ENCODE peak calls at places on chromosomes 13 and 19, in five cellular contexts. One of them, this sample, is unnamed.

GRCh38 chr13:78875792-78876580 is 217.0 kb upstream of the OBI1 start:
- DNase-seq in naive thymus-derived CD4-positive, alpha-beta T cell: no peak
- DNase-seq in tibial artery: no peak
- DNase-seq in heart right ventricle: no peak
- DNase-seq in AG04450: no peak
- DNase-seq in this sample: no peak

GRCh38 chr19:55348317-55349034 is 6.0 kb downstream of the COX6B2 start:
- DNase-seq in heart right ventricle: no peak
- DNase-seq in naive thymus-derived CD4-positive, alpha-beta T cell: no peak
- DNase-seq in AG04450: no peak
- DNase-seq in tibial artery: no peak
- DNase-seq in this sample: no peak

GRCh38 chr13:46992383-46992952 is 95.6 kb upstream of the HTR2A start:
- DNase-seq in AG04450: no peak
- DNase-seq in tibial artery: no peak
- DNase-seq in naive thymus-derived CD4-positive, alpha-beta T cell: no peak
- DNase-seq in heart right ventricle: no peak
- DNase-seq in this sample: no peak

GRCh38 chr19:55258476-55258827 is 365 bp downstream of the PPP6R1 start:
- DNase-seq in heart right ventricle: no peak
- DNase-seq in tibial artery: no peak
- DNase-seq in AG04450: no peak
- DNase-seq in naive thymus-derived CD4-positive, alpha-beta T cell: no peak
- DNase-seq in this sample: no peak

GRCh38 chr19:7460562-7460966 is 28.3 kb downstream of the PEX11G start:
- DNase-seq in naive thymus-derived CD4-positive, alpha-beta T cell: no peak
- DNase-seq in heart right ventricle: no peak
- DNase-seq in tibial artery: no peak
- DNase-seq in AG04450: no peak
- DNase-seq in this sample: no peak

GRCh38 chr13:110758195-110758594 is 44.7 kb downstream of the ING1 start:
- DNase-seq in AG04450: no peak
- DNase-seq in naive thymus-derived CD4-positive, alpha-beta T cell: no peak
- DNase-seq in tibial artery: no peak
- DNase-seq in heart right ventricle: no peak
- DNase-seq in this sample: no peak

GRCh38 chr13:42615691-42616090 is 41.7 kb downstream of the TNFSF11 start:
- DNase-seq in tibial artery: no peak
- DNase-seq in heart right ventricle: no peak
- DNase-seq in naive thymus-derived CD4-positive, alpha-beta T cell: no peak
- DNase-seq in AG04450: no peak
- DNase-seq in this sample: no peak

GRCh38 chr13:76647550-76647949 is 238.7 kb downstream of the KCTD12 start:
- DNase-seq in AG04450: no peak
- DNase-seq in heart right ventricle: no peak
- DNase-seq in naive thymus-derived CD4-positive, alpha-beta T cell: no peak
- DNase-seq in tibial artery: no peak
- DNase-seq in this sample: no peak

GRCh38 chr13:23609414-23610186 is 39.4 kb downstream of the TNFRSF19 start:
- DNase-seq in heart right ventricle: no peak
- DNase-seq in naive thymus-derived CD4-positive, alpha-beta T cell: no peak
- DNase-seq in tibial artery: peak
- DNase-seq in AG04450: peak
- DNase-seq in this sample: no peak

GRCh38 chr13:112680741-112681360 is 9.0 kb upstream of the ATP11A start:
- DNase-seq in tibial artery: no peak
- DNase-seq in naive thymus-derived CD4-positive, alpha-beta T cell: no peak
- DNase-seq in AG04450: no peak
- DNase-seq in heart right ventricle: no peak
- DNase-seq in this sample: no peak

GRCh38 chr13:85582890-85583289 is 216.3 kb downstream of the SLITRK6 start:
- DNase-seq in naive thymus-derived CD4-positive, alpha-beta T cell: no peak
- DNase-seq in heart right ventricle: no peak
- DNase-seq in AG04450: no peak
- DNase-seq in tibial artery: no peak
- DNase-seq in this sample: no peak

GRCh38 chr13:65971541-65971940 is 1258.6 kb downstream of the PCDH9 start:
- DNase-seq in AG04450: no peak
- DNase-seq in tibial artery: no peak
- DNase-seq in heart right ventricle: no peak
- DNase-seq in naive thymus-derived CD4-positive, alpha-beta T cell: no peak
- DNase-seq in this sample: peak

GRCh38 chr19:47274891-47275865 is 493 bp downstream of the INAFM1 start:
- DNase-seq in AG04450: no peak
- DNase-seq in naive thymus-derived CD4-positive, alpha-beta T cell: no peak
- DNase-seq in tibial artery: peak
- DNase-seq in heart right ventricle: peak
- DNase-seq in this sample: no peak

GRCh38 chr13:41931337-41931736 is 29.6 kb downstream of the VWA8 start:
- DNase-seq in tibial artery: no peak
- DNase-seq in naive thymus-derived CD4-positive, alpha-beta T cell: no peak
- DNase-seq in heart right ventricle: no peak
- DNase-seq in AG04450: no peak
- DNase-seq in this sample: no peak

GRCh38 chr19:49445997-49446396 is 4.7 kb upstream of the SLC17A7 start:
- DNase-seq in tibial artery: no peak
- DNase-seq in AG04450: no peak
- DNase-seq in heart right ventricle: no peak
- DNase-seq in naive thymus-derived CD4-positive, alpha-beta T cell: no peak
- DNase-seq in this sample: no peak

GRCh38 chr19:44857837-44858236 is 11.7 kb downstream of the NECTIN2 start:
- DNase-seq in heart right ventricle: no peak
- DNase-seq in tibial artery: no peak
- DNase-seq in naive thymus-derived CD4-positive, alpha-beta T cell: no peak
- DNase-seq in AG04450: no peak
- DNase-seq in this sample: no peak

GRCh38 chr13:45807520-45808099 is 43.9 kb downstream of the SIAH3 start:
- DNase-seq in naive thymus-derived CD4-positive, alpha-beta T cell: no peak
- DNase-seq in tibial artery: no peak
- DNase-seq in AG04450: no peak
- DNase-seq in heart right ventricle: no peak
- DNase-seq in this sample: peak

GRCh38 chr19:37953576-37954303 is 46.7 kb downstream of the SIPA1L3 start:
- DNase-seq in naive thymus-derived CD4-positive, alpha-beta T cell: no peak
- DNase-seq in tibial artery: no peak
- DNase-seq in heart right ventricle: no peak
- DNase-seq in AG04450: no peak
- DNase-seq in this sample: no peak

GRCh38 chr13:50699874-50700663 is 143.4 kb downstream of the DLEU7 start:
- DNase-seq in heart right ventricle: no peak
- DNase-seq in tibial artery: no peak
- DNase-seq in AG04450: no peak
- DNase-seq in naive thymus-derived CD4-positive, alpha-beta T cell: no peak
- DNase-seq in this sample: no peak

GRCh38 chr13:24709186-24709913 is 29.1 kb downstream of the ATP12A start:
- DNase-seq in naive thymus-derived CD4-positive, alpha-beta T cell: peak
- DNase-seq in AG04450: no peak
- DNase-seq in tibial artery: no peak
- DNase-seq in heart right ventricle: no peak
- DNase-seq in this sample: no peak

GRCh38 chr13:28268800-28269223 is 130.5 kb downstream of the PAN3 start:
- DNase-seq in heart right ventricle: no peak
- DNase-seq in naive thymus-derived CD4-positive, alpha-beta T cell: no peak
- DNase-seq in AG04450: no peak
- DNase-seq in tibial artery: no peak
- DNase-seq in this sample: no peak

DNA sequence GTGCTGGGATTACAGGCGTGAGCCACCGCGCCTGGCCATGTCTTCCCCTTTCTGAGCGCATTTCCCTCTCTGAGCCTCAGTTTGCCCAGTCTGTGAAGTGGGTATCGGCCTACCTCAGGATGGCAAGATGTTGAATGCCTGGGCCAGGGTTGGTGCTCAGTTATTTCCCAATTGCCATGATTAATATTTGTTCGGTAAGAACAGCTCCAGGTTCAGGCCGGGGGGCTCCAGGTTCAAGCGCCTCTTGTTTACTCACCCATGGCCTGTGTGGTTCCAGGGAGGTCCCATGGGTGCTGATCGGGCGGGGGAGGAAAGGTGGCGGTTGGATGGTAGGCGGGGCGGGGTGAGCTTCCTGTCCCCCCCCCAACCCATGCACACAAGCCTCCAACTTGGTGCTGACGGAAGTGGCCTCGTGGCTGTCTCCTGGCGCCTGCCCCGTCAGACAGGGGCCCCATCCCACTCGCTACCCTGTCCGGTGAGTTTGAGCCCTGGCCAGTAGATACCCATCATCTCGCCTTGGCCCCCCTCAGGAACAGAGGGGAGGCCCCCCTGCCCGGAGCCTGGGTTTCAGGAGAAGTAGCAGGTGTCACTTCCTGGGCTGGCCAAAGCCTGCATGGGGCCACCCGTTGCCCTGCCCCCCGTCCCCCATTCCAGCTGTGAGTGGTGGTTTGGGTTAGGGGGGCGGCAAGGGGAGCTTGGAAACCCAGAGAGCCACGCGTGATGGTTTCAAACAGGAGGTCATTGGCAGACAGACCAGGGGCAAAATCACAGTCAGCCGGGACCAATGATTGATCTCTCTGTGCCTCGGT is at the start of gene FCHO1:
- DNase-seq in tibial artery: peak
- DNase-seq in naive thymus-derived CD4-positive, alpha-beta T cell: peak
- DNase-seq in AG04450: no peak
- DNase-seq in heart right ventricle: peak
- DNase-seq in this sample: no peak
- H3K27ac ChIP-seq in tibial artery: no peak
- H3K27ac ChIP-seq in naive thymus-derived CD4-positive, alpha-beta T cell: peak
- H3K27ac ChIP-seq in AG04450: no peak
- H3K27ac ChIP-seq in heart right ventricle: no peak
- H3K27ac ChIP-seq in this sample: peak

GRCh38 chr19:36061367-36061766 is 6.7 kb downstream of the WDR62 start:
- DNase-seq in naive thymus-derived CD4-positive, alpha-beta T cell: no peak
- DNase-seq in heart right ventricle: no peak
- DNase-seq in AG04450: no peak
- DNase-seq in tibial artery: no peak
- DNase-seq in this sample: no peak
- H3K27ac ChIP-seq in naive thymus-derived CD4-positive, alpha-beta T cell: no peak
- H3K27ac ChIP-seq in heart right ventricle: no peak
- H3K27ac ChIP-seq in AG04450: no peak
- H3K27ac ChIP-seq in tibial artery: no peak
- H3K27ac ChIP-seq in this sample: no peak

GRCh38 chr13:21232599-21232998 is 56.1 kb downstream of the MRPL57 start:
- DNase-seq in heart right ventricle: no peak
- DNase-seq in AG04450: no peak
- DNase-seq in tibial artery: no peak
- DNase-seq in naive thymus-derived CD4-positive, alpha-beta T cell: no peak
- DNase-seq in this sample: no peak

GRCh38 chr13:21233086-21233485 is 56.6 kb downstream of the MRPL57 start:
- DNase-seq in tibial artery: no peak
- DNase-seq in naive thymus-derived CD4-positive, alpha-beta T cell: no peak
- DNase-seq in AG04450: no peak
- DNase-seq in heart right ventricle: no peak
- DNase-seq in this sample: no peak

GRCh38 chr13:21232196-21232595 is 55.7 kb downstream of the MRPL57 start:
- DNase-seq in heart right ventricle: no peak
- DNase-seq in AG04450: peak
- DNase-seq in naive thymus-derived CD4-positive, alpha-beta T cell: no peak
- DNase-seq in tibial artery: peak
- DNase-seq in this sample: no peak

GRCh38 chr13:21230516-21230915 is 54.1 kb downstream of the MRPL57 start:
- DNase-seq in heart right ventricle: no peak
- DNase-seq in AG04450: no peak
- DNase-seq in tibial artery: no peak
- DNase-seq in naive thymus-derived CD4-positive, alpha-beta T cell: no peak
- DNase-seq in this sample: no peak

GRCh38 chr13:21231426-21231945 is 55.0 kb downstream of the MRPL57 start:
- DNase-seq in AG04450: no peak
- DNase-seq in tibial artery: no peak
- DNase-seq in heart right ventricle: no peak
- DNase-seq in naive thymus-derived CD4-positive, alpha-beta T cell: no peak
- DNase-seq in this sample: no peak
- H3K27ac ChIP-seq in AG04450: no peak
- H3K27ac ChIP-seq in tibial artery: no peak
- H3K27ac ChIP-seq in heart right ventricle: no peak
- H3K27ac ChIP-seq in naive thymus-derived CD4-positive, alpha-beta T cell: no peak
- H3K27ac ChIP-seq in this sample: no peak

GRCh38 chr13:96052655-96053002 is 572 bp downstream of the UGGT2 start:
- DNase-seq in naive thymus-derived CD4-positive, alpha-beta T cell: no peak
- DNase-seq in AG04450: peak
- DNase-seq in tibial artery: no peak
- DNase-seq in heart right ventricle: no peak
- DNase-seq in this sample: no peak
- H3K27ac ChIP-seq in naive thymus-derived CD4-positive, alpha-beta T cell: no peak
- H3K27ac ChIP-seq in AG04450: peak
- H3K27ac ChIP-seq in tibial artery: peak
- H3K27ac ChIP-seq in heart right ventricle: peak
- H3K27ac ChIP-seq in this sample: peak

GRCh38 chr19:58513694-58514563 is 2.1 kb upstream of the SLC27A5 start:
- DNase-seq in naive thymus-derived CD4-positive, alpha-beta T cell: peak
- DNase-seq in heart right ventricle: peak
- DNase-seq in tibial artery: peak
- DNase-seq in AG04450: no peak
- DNase-seq in this sample: peak
- H3K27ac ChIP-seq in naive thymus-derived CD4-positive, alpha-beta T cell: peak
- H3K27ac ChIP-seq in heart right ventricle: peak
- H3K27ac ChIP-seq in tibial artery: peak
- H3K27ac ChIP-seq in AG04450: no peak
- H3K27ac ChIP-seq in this sample: peak

DNA sequence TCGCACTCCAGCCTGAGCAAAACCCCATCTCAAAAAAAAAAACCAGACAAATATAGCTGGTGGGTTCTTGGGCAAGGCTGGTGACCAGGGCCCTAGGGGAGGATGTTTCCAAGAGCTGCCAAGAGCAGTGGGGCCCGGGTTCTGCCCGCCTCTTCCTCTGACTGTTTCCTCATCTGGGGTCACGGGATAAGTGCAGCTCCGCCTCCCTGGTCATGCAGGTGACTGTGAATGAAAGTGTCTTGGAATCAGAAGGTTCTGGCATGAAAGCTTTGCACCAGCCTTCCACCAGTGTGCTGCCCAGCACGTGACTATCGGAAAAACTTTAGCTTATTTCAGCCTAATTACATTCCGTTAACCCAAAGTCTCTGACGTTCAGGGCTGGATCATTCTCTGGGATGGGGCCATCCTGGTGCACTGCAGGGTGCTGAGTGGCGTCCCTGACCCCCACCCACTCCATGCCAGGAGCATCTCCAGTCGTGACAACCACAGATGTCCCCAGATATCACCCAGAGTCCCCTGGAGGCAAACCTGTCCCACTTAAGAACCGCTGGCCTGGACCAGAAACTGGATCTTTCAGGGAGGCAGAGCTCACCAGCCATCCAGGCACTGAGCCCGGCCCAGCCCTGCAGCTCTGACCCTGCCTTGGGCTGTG is 85.6 kb downstream of the GNG7 start:
- DNase-seq in naive thymus-derived CD4-positive, alpha-beta T cell: peak
- DNase-seq in tibial artery: peak
- DNase-seq in heart right ventricle: no peak
- DNase-seq in AG04450: no peak
- DNase-seq in this sample: no peak
- H3K27ac ChIP-seq in naive thymus-derived CD4-positive, alpha-beta T cell: no peak
- H3K27ac ChIP-seq in tibial artery: peak
- H3K27ac ChIP-seq in heart right ventricle: no peak
- H3K27ac ChIP-seq in AG04450: no peak
- H3K27ac ChIP-seq in this sample: peak

This sample was measured in caudate nucleus.